ENCODE peak calls at places on chromosome 22, in eight cellular contexts. I, V, M, T, B, W, E and J are unnamed samples.

GRCh38 chr22:49208768-49209252 is 618.9 kb downstream of the BRD1 start:
- DNase-seq in I (peak), V (peak), M (no peak), T (peak), B (peak), W (no peak), E (no peak), J (no peak)

GRCh38 chr22:24429411-24430365 is 2.3 kb downstream of the ADORA2A start:
- DNase-seq in I (no peak), V (peak), M (peak), T (peak), B (peak), W (no peak), E (no peak), J (peak)

GRCh38 chr22:16819249-16819648 is 6.0 kb downstream of the XKR3 start:
- DNase-seq in I (no peak), V (no peak), M (peak), T (no peak), B (no peak), W (no peak), E (no peak), J (no peak)

GRCh38 chr22:31733580-31734079 is 16.3 kb downstream of the PRR14L start:
- DNase-seq in I (no peak), V (no peak), M (no peak), T (no peak), B (no peak), W (no peak), E (no peak), J (no peak)

GRCh38 chr22:29855611-29856181 is 17.6 kb upstream of the ASCC2 start:
- DNase-seq in I (peak), V (no peak), M (no peak), T (no peak), B (peak), W (no peak), E (no peak), J (no peak)

GRCh38 chr22:17077255-17077654 is 7.5 kb upstream of the IL17RA start:
- DNase-seq in I (no peak), V (no peak), M (peak), T (no peak), B (no peak), W (peak), E (no peak), J (no peak)

GRCh38 chr22:48278620-48279464 is 1516.4 kb downstream of the TBC1D22A start:
- DNase-seq in I (no peak), V (no peak), M (no peak), T (no peak), B (no peak), W (no peak), E (no peak), J (no peak)

GRCh38 chr22:37807410-37808293 is at the start of gene GCAT:
- DNase-seq in I (peak), V (peak), M (peak), T (peak), B (peak), W (peak), E (peak), J (peak)

GRCh38 chr22:45292675-45293402 is 8.1 kb downstream of the UPK3A start:
- DNase-seq in I (no peak), V (no peak), M (no peak), T (no peak), B (no peak), W (no peak), E (no peak), J (no peak)

DNA sequence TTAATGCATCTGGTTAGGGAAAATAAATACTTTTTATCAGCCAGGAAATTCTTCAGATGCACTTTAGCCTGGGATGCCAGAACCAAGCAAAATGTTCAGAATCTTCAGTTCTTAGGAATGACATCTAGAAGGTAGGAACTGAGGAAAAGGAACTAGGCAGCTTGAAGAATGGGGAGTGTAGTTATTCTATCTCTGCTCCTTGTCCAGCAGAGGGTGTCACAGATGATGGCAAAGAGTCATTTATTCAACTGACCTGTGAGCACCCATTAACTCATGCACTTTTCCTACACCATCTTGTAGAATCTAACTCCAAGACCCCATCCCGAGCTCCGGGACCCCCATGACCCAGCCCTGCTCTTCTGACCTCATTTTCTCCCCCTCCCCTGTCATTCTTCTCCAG is 122.1 kb upstream of the ISX start:
- DNase-seq in I (no peak), V (no peak), M (no peak), T (no peak), B (no peak), W (no peak), E (no peak), J (no peak)
- TF ChIP-seq CTCF in I (no peak), V (no peak), M (no peak), T (no peak), B (no peak), W (no peak), E (peak), J (no peak)

GRCh38 chr22:35473971-35474370 is 66.7 kb upstream of the RASD2 start:
- DNase-seq in I (no peak), V (no peak), M (no peak), T (no peak), B (no peak), W (no peak), E (no peak), J (no peak)

GRCh38 chr22:35479359-35479758 is 61.3 kb upstream of the RASD2 start:
- DNase-seq in I (no peak), V (peak), M (no peak), T (no peak), B (no peak), W (no peak), E (no peak), J (no peak)

GRCh38 chr22:35477911-35478582 is 62.6 kb upstream of the RASD2 start:
- DNase-seq in I (no peak), V (peak), M (peak), T (no peak), B (peak), W (peak), E (no peak), J (no peak)

GRCh38 chr22:35475545-35475944 is 65.1 kb upstream of the RASD2 start:
- DNase-seq in I (no peak), V (no peak), M (no peak), T (no peak), B (no peak), W (no peak), E (no peak), J (no peak)

GRCh38 chr22:35476341-35476740 is 64.3 kb upstream of the RASD2 start:
- DNase-seq in I (no peak), V (no peak), M (no peak), T (no peak), B (no peak), W (no peak), E (no peak), J (no peak)
- H3K4me3 ChIP-seq in I (no peak), V (no peak), M (no peak), T (no peak), B (no peak), W (no peak), E (no peak), J (no peak)

GRCh38 chr22:27933186-27933983 is 14.3 kb upstream of the PITPNB start:
- DNase-seq in I (no peak), V (no peak), M (no peak), T (no peak), B (no peak), W (no peak), E (no peak), J (no peak)

GRCh38 chr22:27935897-27936296 is 16.8 kb upstream of the PITPNB start:
- DNase-seq in I (no peak), V (no peak), M (no peak), T (no peak), B (no peak), W (no peak), E (no peak), J (no peak)

GRCh38 chr22:27934069-27934468 is 15.0 kb upstream of the PITPNB start:
- DNase-seq in I (no peak), V (no peak), M (no peak), T (no peak), B (no peak), W (no peak), E (no peak), J (no peak)

GRCh38 chr22:27941143-27941542 is 22.1 kb upstream of the PITPNB start:
- DNase-seq in I (no peak), V (no peak), M (no peak), T (no peak), B (no peak), W (no peak), E (no peak), J (no peak)

GRCh38 chr22:27937453-27937852 is 18.4 kb upstream of the PITPNB start:
- DNase-seq in I (no peak), V (no peak), M (no peak), T (no peak), B (no peak), W (no peak), E (no peak), J (no peak)
- TF ChIP-seq CTCF in I (peak), V (no peak), M (peak), T (no peak), B (no peak), W (no peak), E (no peak), J (peak)

GRCh38 chr22:35307372-35307771 is 7.7 kb downstream of the TOM1 start:
- DNase-seq in I (no peak), V (no peak), M (no peak), T (no peak), B (no peak), W (no peak), E (no peak), J (no peak)
- H3K4me3 ChIP-seq in I (no peak), V (no peak), M (no peak), T (no peak), B (no peak), W (no peak), E (no peak), J (no peak)

DNA sequence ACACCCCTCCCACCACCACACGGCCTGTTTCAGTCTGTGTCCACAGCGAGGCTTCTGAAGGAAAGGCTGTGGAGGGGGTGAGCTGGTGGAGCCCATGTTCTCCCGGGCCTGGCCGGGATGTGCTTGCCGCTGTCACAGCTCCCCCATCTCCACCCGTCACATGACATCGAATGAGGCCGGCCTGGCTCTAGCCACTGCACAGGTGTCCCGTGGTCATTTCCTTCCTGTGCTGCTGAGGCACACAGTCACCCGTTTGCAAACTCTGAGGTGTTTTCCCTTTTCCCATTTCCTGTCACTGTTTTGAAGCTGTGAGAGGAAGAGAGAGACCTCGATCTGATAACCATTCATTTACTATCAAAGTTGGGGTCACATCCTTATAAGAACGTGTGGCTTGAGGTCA is 55.7 kb upstream of the CLDN5 start:
- DNase-seq in I (no peak), V (peak), M (no peak), T (no peak), B (peak), W (no peak), E (no peak), J (no peak)
- TF ChIP-seq CTCF in I (no peak), V (no peak), M (no peak), T (no peak), B (no peak), W (no peak), E (no peak), J (no peak)